ENCODE peak calls at places on chromosome 14, in five cellular contexts. U, A, P, Y and E are unnamed samples.

GRCh38 chr14:67623114-67623513 is 3.4 kb downstream of the ARG2 start:
- DNase-seq in U (no peak), A (no peak), P (no peak), Y (peak), E (no peak)

GRCh38 chr14:57871487-57872080 is 5.7 kb upstream of the SLC35F4 start:
- DNase-seq in U (peak), A (peak), P (peak), Y (peak), E (no peak)

GRCh38 chr14:53581497-53581896 is 375.1 kb downstream of the BMP4 start:
- DNase-seq in U (no peak), A (no peak), P (no peak), Y (no peak), E (no peak)

GRCh38 chr14:67704484-67705089 is 2.9 kb downstream of the RDH12 start:
- DNase-seq in U (peak), A (peak), P (peak), Y (peak), E (no peak)

GRCh38 chr14:35403085-35403396 is 1.5 kb downstream of the NFKBIA start:
- DNase-seq in U (no peak), A (no peak), P (no peak), Y (no peak), E (no peak)

GRCh38 chr14:79573486-79573885 is 637.8 kb downstream of the DIO2 start:
- DNase-seq in U (no peak), A (no peak), P (no peak), Y (no peak), E (no peak)

GRCh38 chr14:24058260-24058950 is 6.6 kb downstream of the CARMIL3 start:
- DNase-seq in U (peak), A (no peak), P (no peak), Y (peak), E (peak)

GRCh38 chr14:100694579-100695422 is 31.9 kb upstream of the DLK1 start:
- DNase-seq in U (no peak), A (no peak), P (no peak), Y (no peak), E (no peak)

GRCh38 chr14:101209594-101209993 is 306.1 kb upstream of the RTL1 start:
- DNase-seq in U (no peak), A (no peak), P (no peak), Y (no peak), E (no peak)

GRCh38 chr14:67167420-67168109 is 21.7 kb upstream of the GARIN2 start:
- DNase-seq in U (peak), A (no peak), P (no peak), Y (peak), E (no peak)

GRCh38 chr14:23071244-23071974 is 14.1 kb upstream of the CDH24 start:
- DNase-seq in U (peak), A (peak), P (peak), Y (peak), E (peak)

GRCh38 chr14:55794655-55795583 is 214.9 kb downstream of the KTN1 start:
- DNase-seq in U (peak), A (no peak), P (peak), Y (no peak), E (no peak)

GRCh38 chr14:26598081-26598671 is 343 bp upstream of the NOVA1 start:
- DNase-seq in U (peak), A (no peak), P (peak), Y (peak), E (peak)

GRCh38 chr14:88245321-88245720 is 77.7 kb downstream of the KCNK10 start:
- DNase-seq in U (no peak), A (no peak), P (no peak), Y (no peak), E (no peak)

GRCh38 chr14:23487216-23487615 is 17.7 kb downstream of the NGDN start:
- DNase-seq in U (no peak), A (no peak), P (no peak), Y (no peak), E (no peak)

GRCh38 chr14:46197856-46198255 is 453.7 kb downstream of the RPL10L start:
- DNase-seq in U (no peak), A (no peak), P (no peak), Y (no peak), E (no peak)

GRCh38 chr14:61836184-61836583 is 74.0 kb downstream of the SNAPC1 start:
- DNase-seq in U (no peak), A (no peak), P (no peak), Y (no peak), E (no peak)

GRCh38 chr14:47490353-47490752 is 185.1 kb downstream of the MDGA2 start:
- DNase-seq in U (no peak), A (no peak), P (no peak), Y (no peak), E (no peak)
- TF ChIP-seq KDM1A in U (no peak), A (no peak), P (no peak), Y (no peak), E (no peak)

GRCh38 chr14:72404106-72404774 is 472.0 kb downstream of the RGS6 start:
- DNase-seq in U (no peak), A (no peak), P (no peak), Y (no peak), E (no peak)

GRCh38 chr14:72404998-72405397 is 472.8 kb downstream of the RGS6 start:
- DNase-seq in U (no peak), A (no peak), P (no peak), Y (no peak), E (no peak)

GRCh38 chr14:72401632-72402428 is 469.6 kb downstream of the RGS6 start:
- DNase-seq in U (no peak), A (no peak), P (no peak), Y (no peak), E (no peak)

DNA sequence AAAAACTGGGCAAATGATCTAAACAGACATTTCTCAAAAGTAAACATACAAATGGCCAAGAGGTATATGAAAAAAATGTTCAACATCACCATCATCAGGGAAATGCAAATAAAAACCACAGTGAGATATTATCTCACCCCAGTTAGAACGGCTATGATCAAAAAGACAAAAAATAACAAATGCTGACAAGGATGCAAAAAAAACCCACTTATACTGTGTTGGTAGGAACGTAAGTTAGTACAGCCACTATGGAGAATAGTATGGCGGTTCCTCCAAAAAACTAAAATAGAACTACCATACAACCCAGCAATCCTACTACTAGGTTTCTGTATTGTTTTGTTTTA is 470.2 kb downstream of the RGS6 start:
- DNase-seq in U (no peak), A (no peak), P (no peak), Y (no peak), E (no peak)
- TF ChIP-seq KDM1A in U (no peak), A (no peak), P (no peak), Y (no peak), E (no peak)

GRCh38 chr14:99523661-99524050 is 42.4 kb downstream of the CCNK start:
- DNase-seq in U (no peak), A (no peak), P (no peak), Y (no peak), E (no peak)

GRCh38 chr14:99522025-99522401 is 40.8 kb downstream of the CCNK start:
- DNase-seq in U (no peak), A (no peak), P (no peak), Y (no peak), E (no peak)

GRCh38 chr14:99524091-99524661 is 43.0 kb downstream of the CCNK start:
- DNase-seq in U (no peak), A (no peak), P (no peak), Y (no peak), E (no peak)

GRCh38 chr14:99522457-99522891 is 41.3 kb downstream of the CCNK start:
- DNase-seq in U (peak), A (no peak), P (peak), Y (no peak), E (no peak)

DNA sequence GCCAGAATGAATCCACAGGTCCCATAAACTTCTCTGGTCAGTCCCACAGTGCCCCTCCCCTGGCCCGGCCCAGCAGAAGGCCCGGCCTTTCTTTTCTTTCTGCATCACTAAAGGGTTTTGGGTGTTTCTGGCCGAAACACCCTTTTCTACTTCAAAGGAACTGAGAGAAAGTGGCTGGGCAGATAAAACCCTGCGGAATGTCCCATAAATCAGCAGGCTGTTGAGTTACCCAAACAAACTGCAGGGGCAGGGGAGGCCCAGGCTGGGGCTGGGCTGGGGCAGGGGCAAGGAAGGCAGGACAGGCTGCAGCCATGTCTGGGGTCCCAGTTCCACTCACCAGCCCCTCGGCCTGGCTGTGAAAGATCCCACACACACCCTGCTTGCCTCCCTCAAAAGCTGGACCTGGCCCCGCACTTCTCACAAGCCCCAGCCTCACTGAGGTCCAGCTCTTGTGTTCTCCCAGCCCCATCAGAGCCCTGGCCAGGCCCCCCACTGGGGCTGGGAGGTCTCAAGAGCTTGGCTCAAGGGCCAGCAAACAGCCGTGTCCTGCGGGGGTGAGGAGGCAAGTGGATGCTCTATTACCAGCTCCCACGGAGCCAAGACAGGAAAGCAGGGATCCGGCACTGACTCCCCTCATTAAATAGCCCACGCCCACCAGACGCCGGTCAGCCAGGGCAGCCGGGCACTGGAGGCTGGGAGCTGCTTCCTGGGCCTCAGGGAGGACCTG is 41.9 kb downstream of the CCNK start:
- DNase-seq in U (no peak), A (no peak), P (no peak), Y (no peak), E (no peak)
- TF ChIP-seq KDM1A in U (no peak), A (no peak), P (no peak), Y (no peak), E (no peak)

GRCh38 chr14:105475916-105476845 is 1.6 kb downstream of the CRIP2 start:
- DNase-seq in U (no peak), A (no peak), P (no peak), Y (peak), E (no peak)
- TF ChIP-seq KDM1A in U (no peak), A (no peak), P (no peak), Y (no peak), E (no peak)

GRCh38 chr14:84234281-84234680 is 1295.7 kb upstream of the FLRT2 start:
- DNase-seq in U (no peak), A (no peak), P (no peak), Y (no peak), E (no peak)
- TF ChIP-seq KDM1A in U (no peak), A (no peak), P (no peak), Y (no peak), E (no peak)

GRCh38 chr14:73457050-73457934 is 1.1 kb downstream of the NUMB start:
- DNase-seq in U (peak), A (no peak), P (no peak), Y (no peak), E (peak)
- TF ChIP-seq KDM1A in U (no peak), A (no peak), P (no peak), Y (no peak), E (no peak)

DNA sequence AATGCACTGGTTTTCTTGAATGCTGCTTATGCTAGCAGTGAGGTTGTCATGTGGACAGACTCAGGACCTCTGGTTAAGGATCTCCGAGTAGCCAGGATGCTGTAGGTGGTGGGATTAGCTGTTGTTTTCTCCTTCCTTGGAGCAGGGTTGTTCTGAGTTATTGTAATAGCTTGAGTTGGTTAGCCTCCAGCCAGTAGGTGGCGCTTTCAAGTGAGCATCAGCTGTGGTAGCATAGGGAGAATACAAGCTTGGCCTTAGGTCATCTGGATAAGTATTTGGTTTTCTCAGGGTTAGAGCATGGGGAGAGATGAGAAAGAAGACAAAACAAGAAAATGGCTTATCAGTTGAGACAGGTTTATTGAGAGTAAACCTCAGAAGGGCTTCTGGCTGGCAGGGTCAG is 299.7 kb upstream of the FBXO33 start:
- DNase-seq in U (peak), A (no peak), P (no peak), Y (peak), E (no peak)
- TF ChIP-seq KDM1A in U (no peak), A (no peak), P (no peak), Y (no peak), E (no peak)

DNA sequence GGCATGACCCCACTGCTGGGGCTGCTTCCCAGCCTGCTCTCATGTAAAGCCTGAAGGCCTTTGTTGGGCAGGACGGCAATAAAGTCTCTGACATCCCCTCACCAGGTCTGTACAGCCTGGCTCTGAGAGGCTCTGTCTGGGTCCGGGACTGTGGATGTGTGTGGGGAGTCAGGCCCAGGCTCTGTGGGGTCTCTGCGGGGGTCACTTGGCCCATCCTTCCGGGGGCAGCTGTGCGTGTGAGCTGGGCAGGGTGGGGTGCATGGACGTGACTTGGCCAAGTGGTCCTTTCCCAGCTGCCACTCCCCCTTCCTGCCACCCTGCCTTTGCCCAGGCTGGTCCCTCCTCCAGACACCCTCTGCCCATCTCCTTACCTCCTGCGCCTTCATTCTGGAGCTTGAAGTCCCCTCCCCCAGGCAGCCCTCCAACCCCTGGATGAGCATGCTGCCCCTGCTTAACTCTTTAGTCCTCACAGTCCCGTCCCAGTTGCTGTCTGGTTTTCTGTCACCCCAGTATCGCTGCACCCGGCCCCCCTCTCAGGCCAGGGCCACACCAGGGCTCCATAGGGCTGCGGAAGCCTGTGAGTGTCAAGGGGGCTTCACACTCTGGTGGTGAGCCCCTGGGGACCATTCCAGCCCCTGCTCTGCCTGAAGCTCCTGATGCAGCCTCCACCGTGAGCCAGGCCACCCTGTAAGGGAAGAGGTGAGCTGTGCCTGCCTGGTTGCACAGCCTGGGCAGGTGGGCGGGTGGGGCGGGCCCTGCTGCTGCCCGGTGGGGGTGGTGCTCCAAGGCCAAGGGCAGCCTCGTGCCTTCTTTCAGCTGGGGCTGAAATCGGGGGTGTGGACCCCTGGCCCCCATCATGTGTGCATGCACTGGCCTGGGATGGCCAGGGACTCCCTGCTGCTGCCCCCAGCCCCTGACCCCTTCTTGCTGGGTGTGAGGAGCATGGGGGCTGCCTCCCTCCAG is 25.5 kb upstream of the KIF26A start:
- DNase-seq in U (no peak), A (no peak), P (no peak), Y (no peak), E (no peak)
- TF ChIP-seq KDM1A in U (no peak), A (no peak), P (no peak), Y (no peak), E (no peak)

DNA sequence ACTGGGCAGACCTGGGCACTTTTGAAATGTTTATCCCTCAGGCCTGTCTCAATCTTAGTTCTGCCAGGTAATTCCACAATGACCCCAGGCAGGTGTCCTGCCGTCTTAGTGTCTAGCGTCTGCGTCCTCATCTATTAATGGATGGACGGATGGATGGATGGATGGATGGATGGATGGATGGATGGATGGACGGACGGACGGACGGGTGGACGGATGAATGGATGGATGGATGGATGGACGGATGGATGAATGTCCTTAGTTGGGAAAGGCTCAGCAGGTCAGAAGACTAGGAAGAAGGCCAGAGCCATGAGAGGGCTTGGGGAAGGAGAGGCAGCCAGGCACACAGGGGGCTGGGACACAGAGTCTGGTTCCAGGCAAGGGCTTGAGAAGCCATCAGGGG is 141.3 kb downstream of the CALM1 start:
- DNase-seq in U (no peak), A (no peak), P (no peak), Y (no peak), E (no peak)
- TF ChIP-seq KDM1A in U (no peak), A (no peak), P (no peak), Y (no peak), E (no peak)

DNA sequence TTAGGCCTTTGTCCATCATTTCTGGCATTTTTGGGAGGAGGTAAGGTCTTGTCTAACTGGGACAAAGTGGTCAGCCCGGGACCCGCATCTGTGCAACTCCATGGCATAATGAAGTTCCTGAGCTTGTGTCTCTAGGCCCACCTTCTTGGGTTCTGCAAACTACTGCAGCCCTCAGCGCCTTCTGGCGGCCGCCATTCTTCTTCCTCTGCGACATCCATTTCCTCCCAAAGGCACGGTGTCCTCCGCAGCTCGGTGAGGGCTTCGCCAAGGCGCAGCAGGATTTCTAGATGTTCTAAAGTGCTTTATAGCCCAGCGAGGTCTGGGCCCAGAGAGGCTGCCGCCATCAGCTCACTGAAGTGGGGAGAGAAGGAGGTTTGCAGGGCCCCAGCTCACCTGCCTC is 134.4 kb upstream of the OR4E1 start:
- DNase-seq in U (no peak), A (no peak), P (no peak), Y (no peak), E (no peak)
- TF ChIP-seq KDM1A in U (no peak), A (no peak), P (no peak), Y (no peak), E (no peak)